ENCODE peak calls at places on chromosomes 4 and X, in seven cellular contexts. One of them, this sample, is unnamed.

GRCh38 chr4:20544645-20545044 is 155.6 kb upstream of the PACRGL start:
- DNase-seq in endothelial cell: no peak
- DNase-seq in hepatocyte: peak; percentile 48
- DNase-seq in Panc1: no peak
- DNase-seq in psoas muscle: no peak
- DNase-seq in A673: peak; percentile 66
- DNase-seq in choroid plexus epithelial cell: peak; percentile 82
- DNase-seq in this sample: peak; percentile 28

GRCh38 chr4:25862411-25863346 is at the start of gene SEL1L3:
- DNase-seq in endothelial cell: peak; percentile 44
- DNase-seq in hepatocyte: peak; percentile 82
- DNase-seq in psoas muscle: peak; percentile 33
- DNase-seq in A673: peak; percentile 57
- DNase-seq in choroid plexus epithelial cell: no peak
- DNase-seq in Panc1: no peak
- DNase-seq in this sample: no peak

GRCh38 chr4:15793506-15794363 is 15.6 kb downstream of the CD38 start:
- DNase-seq in psoas muscle: no peak
- DNase-seq in endothelial cell: no peak
- DNase-seq in hepatocyte: no peak
- DNase-seq in Panc1: no peak
- DNase-seq in A673: no peak
- DNase-seq in choroid plexus epithelial cell: peak; percentile 31
- DNase-seq in this sample: no peak

GRCh38 chr4:184455299-184455698 is 19.1 kb downstream of the IRF2 start:
- DNase-seq in Panc1: no peak
- DNase-seq in A673: no peak
- DNase-seq in psoas muscle: no peak
- DNase-seq in hepatocyte: no peak
- DNase-seq in choroid plexus epithelial cell: no peak
- DNase-seq in endothelial cell: no peak
- DNase-seq in this sample: no peak

GRCh38 chrX:150162141-150162540 is 201.0 kb upstream of the MAMLD1 start:
- DNase-seq in psoas muscle: no peak
- DNase-seq in choroid plexus epithelial cell: no peak
- DNase-seq in hepatocyte: no peak
- DNase-seq in Panc1: no peak
- DNase-seq in endothelial cell: no peak
- DNase-seq in A673: no peak
- DNase-seq in this sample: no peak

GRCh38 chrX:87338510-87338909 is 179.1 kb upstream of the KLHL4 start:
- DNase-seq in hepatocyte: peak; percentile 34
- DNase-seq in A673: peak; percentile 6
- DNase-seq in choroid plexus epithelial cell: peak; percentile 53
- DNase-seq in endothelial cell: no peak
- DNase-seq in Panc1: peak; percentile 17
- DNase-seq in psoas muscle: no peak
- DNase-seq in this sample: peak; percentile 13

GRCh38 chr4:132101526-132101925 is 1047.6 kb upstream of the PCDH10 start:
- DNase-seq in endothelial cell: no peak
- DNase-seq in Panc1: no peak
- DNase-seq in hepatocyte: no peak
- DNase-seq in psoas muscle: no peak
- DNase-seq in A673: no peak
- DNase-seq in choroid plexus epithelial cell: peak; percentile 53
- DNase-seq in this sample: no peak

GRCh38 chr4:162586266-162586665 is 422.5 kb upstream of the FSTL5 start:
- DNase-seq in psoas muscle: no peak
- DNase-seq in Panc1: no peak
- DNase-seq in hepatocyte: no peak
- DNase-seq in choroid plexus epithelial cell: no peak
- DNase-seq in endothelial cell: no peak
- DNase-seq in A673: no peak
- DNase-seq in this sample: no peak

GRCh38 chr4:20512053-20512810 is 188.0 kb upstream of the PACRGL start:
- DNase-seq in Panc1: no peak
- DNase-seq in A673: no peak
- DNase-seq in psoas muscle: no peak
- DNase-seq in choroid plexus epithelial cell: peak; percentile 16
- DNase-seq in endothelial cell: no peak
- DNase-seq in hepatocyte: no peak
- DNase-seq in this sample: no peak

GRCh38 chr4:67035501-67035900 is 509.8 kb downstream of the CENPC start:
- DNase-seq in psoas muscle: no peak
- DNase-seq in endothelial cell: no peak
- DNase-seq in hepatocyte: no peak
- DNase-seq in choroid plexus epithelial cell: peak; percentile 85
- DNase-seq in Panc1: no peak
- DNase-seq in A673: peak; percentile 38
- DNase-seq in this sample: peak; percentile 59

GRCh38 chr4:112063260-112063659 is 82.0 kb upstream of the FAM241A start:
- DNase-seq in choroid plexus epithelial cell: peak; percentile 17
- DNase-seq in endothelial cell: no peak
- DNase-seq in psoas muscle: no peak
- DNase-seq in hepatocyte: no peak
- DNase-seq in A673: peak; percentile 18
- DNase-seq in Panc1: no peak
- DNase-seq in this sample: no peak

GRCh38 chr4:124459922-124460301 is 252.6 kb downstream of the ANKRD50 start:
- DNase-seq in psoas muscle: no peak
- DNase-seq in endothelial cell: peak; percentile 39
- DNase-seq in hepatocyte: no peak
- DNase-seq in A673: peak; percentile 68
- DNase-seq in choroid plexus epithelial cell: peak; percentile 63
- DNase-seq in Panc1: no peak
- DNase-seq in this sample: peak; percentile 9

GRCh38 chr4:128869801-128870509 is 60.5 kb downstream of the JADE1 start:
- DNase-seq in A673: no peak
- DNase-seq in endothelial cell: no peak
- DNase-seq in hepatocyte: no peak
- DNase-seq in Panc1: no peak
- DNase-seq in choroid plexus epithelial cell: no peak
- DNase-seq in psoas muscle: no peak
- DNase-seq in this sample: no peak

GRCh38 chr4:53520114-53520513 is 71.2 kb downstream of the LNX1 start:
- DNase-seq in hepatocyte: no peak
- DNase-seq in Panc1: no peak
- DNase-seq in A673: no peak
- DNase-seq in psoas muscle: no peak
- DNase-seq in endothelial cell: no peak
- DNase-seq in choroid plexus epithelial cell: no peak
- DNase-seq in this sample: no peak

GRCh38 chrX:70124678-70125077 is 8.6 kb upstream of the IGBP1 start:
- DNase-seq in choroid plexus epithelial cell: no peak
- DNase-seq in hepatocyte: no peak
- DNase-seq in psoas muscle: no peak
- DNase-seq in endothelial cell: no peak
- DNase-seq in Panc1: no peak
- DNase-seq in A673: no peak
- DNase-seq in this sample: no peak

GRCh38 chr4:124980276-124980752 is 267.8 kb upstream of the ANKRD50 start:
- DNase-seq in psoas muscle: no peak
- DNase-seq in A673: no peak
- DNase-seq in hepatocyte: no peak
- DNase-seq in Panc1: no peak
- DNase-seq in choroid plexus epithelial cell: peak; percentile 73
- DNase-seq in endothelial cell: no peak
- DNase-seq in this sample: no peak

GRCh38 chr4:1711055-1711905 is 839 bp downstream of the SLBP start:
- DNase-seq in hepatocyte: peak; percentile 71
- DNase-seq in A673: peak; percentile 42
- DNase-seq in psoas muscle: peak; percentile 57
- DNase-seq in choroid plexus epithelial cell: peak; percentile 76
- DNase-seq in endothelial cell: peak; percentile 44
- DNase-seq in Panc1: no peak
- DNase-seq in this sample: no peak

GRCh38 chr4:65007841-65008439 is 598.7 kb upstream of the TECRL start:
- DNase-seq in Panc1: no peak
- DNase-seq in choroid plexus epithelial cell: peak; percentile 65
- DNase-seq in A673: peak; percentile 53
- DNase-seq in psoas muscle: no peak
- DNase-seq in endothelial cell: peak; percentile 40
- DNase-seq in hepatocyte: peak; percentile 71
- DNase-seq in this sample: peak; percentile 66

GRCh38 chrX:71251456-71251973 is 2.4 kb downstream of the ZMYM3 start:
- DNase-seq in psoas muscle: no peak
- DNase-seq in A673: no peak
- DNase-seq in Panc1: no peak
- DNase-seq in choroid plexus epithelial cell: peak; percentile 16
- DNase-seq in endothelial cell: no peak
- DNase-seq in hepatocyte: no peak
- DNase-seq in this sample: no peak

GRCh38 chrX:131752493-131753198 is 208.8 kb downstream of the OR13H1 start:
- DNase-seq in choroid plexus epithelial cell: no peak
- DNase-seq in psoas muscle: peak; percentile 67
- DNase-seq in Panc1: peak; percentile 81
- DNase-seq in hepatocyte: no peak
- DNase-seq in endothelial cell: no peak
- DNase-seq in A673: peak; percentile 89
- DNase-seq in this sample: peak; percentile 91
- TF ChIP-seq CTCF in choroid plexus epithelial cell: no peak
- TF ChIP-seq CTCF in psoas muscle: peak; percentile 41
- TF ChIP-seq CTCF in Panc1: no peak
- TF ChIP-seq CTCF in hepatocyte: no peak
- TF ChIP-seq CTCF in endothelial cell: no peak
- TF ChIP-seq CTCF in A673: peak; percentile 40
- TF ChIP-seq CTCF in this sample: peak; percentile 35

GRCh38 chr4:5825642-5826041 is 67.2 kb downstream of the CRMP1 start:
- DNase-seq in choroid plexus epithelial cell: no peak
- DNase-seq in Panc1: no peak
- DNase-seq in psoas muscle: no peak
- DNase-seq in endothelial cell: no peak
- DNase-seq in hepatocyte: no peak
- DNase-seq in A673: no peak
- DNase-seq in this sample: no peak

GRCh38 chr4:5826437-5827107 is 66.3 kb downstream of the CRMP1 start:
- DNase-seq in choroid plexus epithelial cell: no peak
- DNase-seq in psoas muscle: no peak
- DNase-seq in A673: no peak
- DNase-seq in endothelial cell: no peak
- DNase-seq in hepatocyte: no peak
- DNase-seq in Panc1: no peak
- DNase-seq in this sample: no peak

GRCh38 chr4:5823542-5824211 is 69.2 kb downstream of the CRMP1 start:
- DNase-seq in psoas muscle: no peak
- DNase-seq in Panc1: no peak
- DNase-seq in endothelial cell: no peak
- DNase-seq in choroid plexus epithelial cell: no peak
- DNase-seq in hepatocyte: no peak
- DNase-seq in A673: no peak
- DNase-seq in this sample: no peak

GRCh38 chr4:5824227-5824626 is 68.7 kb downstream of the CRMP1 start:
- DNase-seq in A673: no peak
- DNase-seq in endothelial cell: no peak
- DNase-seq in psoas muscle: no peak
- DNase-seq in hepatocyte: no peak
- DNase-seq in Panc1: no peak
- DNase-seq in choroid plexus epithelial cell: no peak
- DNase-seq in this sample: no peak

GRCh38 chr4:5824635-5825034 is 68.3 kb downstream of the CRMP1 start:
- DNase-seq in psoas muscle: no peak
- DNase-seq in A673: peak; percentile 63
- DNase-seq in endothelial cell: peak; percentile 20
- DNase-seq in Panc1: no peak
- DNase-seq in choroid plexus epithelial cell: peak; percentile 71
- DNase-seq in hepatocyte: peak; percentile 29
- DNase-seq in this sample: peak; percentile 5
- TF ChIP-seq CTCF in psoas muscle: peak; percentile 8
- TF ChIP-seq CTCF in A673: peak; percentile 68
- TF ChIP-seq CTCF in endothelial cell: peak; percentile 57
- TF ChIP-seq CTCF in Panc1: peak; percentile 76
- TF ChIP-seq CTCF in choroid plexus epithelial cell: peak; percentile 80
- TF ChIP-seq CTCF in hepatocyte: peak; percentile 50
- TF ChIP-seq CTCF in this sample: peak; percentile 77

DNA sequence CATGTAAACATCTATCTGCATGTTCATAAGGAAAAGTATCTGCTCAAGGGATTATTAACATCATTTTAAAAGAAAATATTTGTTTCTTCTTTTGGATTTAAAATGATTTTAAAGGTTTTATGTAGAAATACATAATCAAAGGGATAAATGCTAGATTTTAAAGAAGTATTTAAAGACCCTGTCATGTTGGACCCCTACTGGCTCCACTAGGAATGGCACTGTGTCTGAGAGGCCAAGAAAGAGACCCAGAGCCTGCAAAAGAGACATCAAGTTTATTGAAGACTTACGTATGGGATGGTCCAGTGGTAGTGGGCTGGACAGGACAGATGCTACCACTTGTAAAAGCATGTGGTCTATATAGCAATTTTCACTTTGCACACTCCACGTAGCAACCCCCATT is 78.7 kb upstream of the PCDH18 start:
- DNase-seq in Panc1: no peak
- DNase-seq in hepatocyte: peak; percentile 19
- DNase-seq in choroid plexus epithelial cell: peak; percentile 61
- DNase-seq in endothelial cell: peak; percentile 24
- DNase-seq in A673: peak; percentile 52
- DNase-seq in psoas muscle: no peak
- DNase-seq in this sample: no peak
- TF ChIP-seq CTCF in Panc1: peak; percentile 43
- TF ChIP-seq CTCF in hepatocyte: peak; percentile 33
- TF ChIP-seq CTCF in choroid plexus epithelial cell: peak; percentile 72
- TF ChIP-seq CTCF in endothelial cell: peak; percentile 73
- TF ChIP-seq CTCF in A673: peak; percentile 69
- TF ChIP-seq CTCF in psoas muscle: peak; percentile 14
- TF ChIP-seq CTCF in this sample: peak; percentile 62

GRCh38 chr4:186840771-186841301 is 117.2 kb upstream of the FAT1 start:
- DNase-seq in choroid plexus epithelial cell: no peak
- DNase-seq in psoas muscle: peak; percentile 30
- DNase-seq in hepatocyte: no peak
- DNase-seq in Panc1: peak; percentile 33
- DNase-seq in A673: no peak
- DNase-seq in endothelial cell: no peak
- DNase-seq in this sample: no peak

GRCh38 chr4:186840222-186840701 is 116.6 kb upstream of the FAT1 start:
- DNase-seq in Panc1: peak; percentile 15
- DNase-seq in endothelial cell: no peak
- DNase-seq in A673: no peak
- DNase-seq in hepatocyte: no peak
- DNase-seq in psoas muscle: peak; percentile 57
- DNase-seq in choroid plexus epithelial cell: peak; percentile 78
- DNase-seq in this sample: no peak

GRCh38 chr4:186839122-186840037 is 115.7 kb upstream of the FAT1 start:
- DNase-seq in A673: peak; percentile 29
- DNase-seq in choroid plexus epithelial cell: peak; percentile 91
- DNase-seq in hepatocyte: no peak
- DNase-seq in Panc1: no peak
- DNase-seq in psoas muscle: peak; percentile 38
- DNase-seq in endothelial cell: no peak
- DNase-seq in this sample: peak; percentile 73

GRCh38 chr4:186832906-186833305 is 109.2 kb upstream of the FAT1 start:
- DNase-seq in A673: no peak
- DNase-seq in hepatocyte: no peak
- DNase-seq in Panc1: no peak
- DNase-seq in psoas muscle: no peak
- DNase-seq in endothelial cell: no peak
- DNase-seq in choroid plexus epithelial cell: no peak
- DNase-seq in this sample: no peak

DNA sequence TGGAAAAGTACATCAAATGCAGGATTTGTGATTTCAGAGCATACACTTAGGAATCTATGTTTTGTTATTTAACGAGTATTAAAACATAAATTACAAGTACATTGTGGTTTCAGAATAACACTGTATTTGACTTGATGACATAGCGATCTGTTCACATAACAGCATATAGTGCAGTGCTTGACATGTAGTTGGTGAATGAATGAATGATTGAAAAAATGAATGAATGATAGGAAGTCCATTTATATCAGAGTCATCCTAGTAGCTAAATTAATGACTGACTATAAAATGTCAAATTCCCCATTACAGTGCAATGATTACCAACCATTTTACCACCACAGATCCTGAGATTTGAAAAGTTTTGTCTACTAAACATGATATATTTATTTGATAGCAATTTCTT is 114.6 kb upstream of the FAT1 start:
- DNase-seq in A673: no peak
- DNase-seq in psoas muscle: no peak
- DNase-seq in choroid plexus epithelial cell: no peak
- DNase-seq in hepatocyte: no peak
- DNase-seq in Panc1: no peak
- DNase-seq in endothelial cell: no peak
- DNase-seq in this sample: no peak
- TF ChIP-seq CTCF in A673: no peak
- TF ChIP-seq CTCF in psoas muscle: no peak
- TF ChIP-seq CTCF in choroid plexus epithelial cell: no peak
- TF ChIP-seq CTCF in hepatocyte: no peak
- TF ChIP-seq CTCF in Panc1: no peak
- TF ChIP-seq CTCF in endothelial cell: no peak
- TF ChIP-seq CTCF in this sample: no peak